ENCODE peak calls at places on chromosome 7, in seven cellular contexts. One of them, this sample, is unnamed.

GRCh38 chr7:139034855-139035587 is 821 bp downstream of the ZC3HAV1L start:
- DNase-seq in fibroblast of the aortic adventitia: peak
- DNase-seq in foreskin fibroblast: peak
- DNase-seq in epithelial cell of esophagus: peak
- DNase-seq in fibroblast of pulmonary artery: peak
- DNase-seq in lower leg skin: peak
- DNase-seq in astrocyte of the spinal cord: peak
- DNase-seq in this sample: peak

GRCh38 chr7:45695249-45695995 is 121.3 kb downstream of the ADCY1 start:
- DNase-seq in fibroblast of the aortic adventitia: no peak
- DNase-seq in foreskin fibroblast: no peak
- DNase-seq in epithelial cell of esophagus: no peak
- DNase-seq in fibroblast of pulmonary artery: no peak
- DNase-seq in lower leg skin: no peak
- DNase-seq in astrocyte of the spinal cord: no peak
- DNase-seq in this sample: no peak

GRCh38 chr7:44149571-44150465 is 8.7 kb upstream of the MYL7 start:
- DNase-seq in fibroblast of the aortic adventitia: peak
- DNase-seq in foreskin fibroblast: peak
- DNase-seq in epithelial cell of esophagus: no peak
- DNase-seq in fibroblast of pulmonary artery: no peak
- DNase-seq in lower leg skin: peak
- DNase-seq in astrocyte of the spinal cord: no peak
- DNase-seq in this sample: peak

GRCh38 chr7:43758029-43758860 is at the start of gene BLVRA:
- DNase-seq in fibroblast of the aortic adventitia: peak
- DNase-seq in foreskin fibroblast: peak
- DNase-seq in epithelial cell of esophagus: peak
- DNase-seq in fibroblast of pulmonary artery: peak
- DNase-seq in lower leg skin: peak
- DNase-seq in astrocyte of the spinal cord: peak
- DNase-seq in this sample: peak

GRCh38 chr7:73436031-73436929 is 2.7 kb downstream of the FZD9 start:
- DNase-seq in fibroblast of the aortic adventitia: no peak
- DNase-seq in foreskin fibroblast: peak
- DNase-seq in epithelial cell of esophagus: no peak
- DNase-seq in fibroblast of pulmonary artery: no peak
- DNase-seq in lower leg skin: no peak
- DNase-seq in astrocyte of the spinal cord: peak
- DNase-seq in this sample: no peak

GRCh38 chr7:71695189-71695588 is 563.2 kb downstream of the GALNT17 start:
- DNase-seq in fibroblast of the aortic adventitia: no peak
- DNase-seq in foreskin fibroblast: no peak
- DNase-seq in epithelial cell of esophagus: no peak
- DNase-seq in fibroblast of pulmonary artery: no peak
- DNase-seq in lower leg skin: no peak
- DNase-seq in astrocyte of the spinal cord: no peak
- DNase-seq in this sample: no peak

GRCh38 chr7:144812379-144813283 is 23.2 kb downstream of the TPK1 start:
- DNase-seq in fibroblast of the aortic adventitia: no peak
- DNase-seq in foreskin fibroblast: no peak
- DNase-seq in epithelial cell of esophagus: no peak
- DNase-seq in fibroblast of pulmonary artery: no peak
- DNase-seq in lower leg skin: no peak
- DNase-seq in astrocyte of the spinal cord: no peak
- DNase-seq in this sample: no peak

GRCh38 chr7:120272896-120273475 is at the start of gene KCND2:
- DNase-seq in fibroblast of the aortic adventitia: peak
- DNase-seq in foreskin fibroblast: peak
- DNase-seq in epithelial cell of esophagus: no peak
- DNase-seq in fibroblast of pulmonary artery: peak
- DNase-seq in lower leg skin: no peak
- DNase-seq in astrocyte of the spinal cord: no peak
- DNase-seq in this sample: peak

GRCh38 chr7:91772100-91772794 is 108.3 kb downstream of the MTERF1 start:
- DNase-seq in fibroblast of the aortic adventitia: peak
- DNase-seq in foreskin fibroblast: peak
- DNase-seq in epithelial cell of esophagus: peak
- DNase-seq in fibroblast of pulmonary artery: peak
- DNase-seq in lower leg skin: no peak
- DNase-seq in astrocyte of the spinal cord: peak
- DNase-seq in this sample: no peak

GRCh38 chr7:54811016-54811924 is 52.3 kb upstream of the SEC61G start:
- DNase-seq in fibroblast of the aortic adventitia: peak
- DNase-seq in foreskin fibroblast: peak
- DNase-seq in epithelial cell of esophagus: no peak
- DNase-seq in fibroblast of pulmonary artery: peak
- DNase-seq in lower leg skin: no peak
- DNase-seq in astrocyte of the spinal cord: peak
- DNase-seq in this sample: peak

GRCh38 chr7:31890751-31891150 is 179.5 kb downstream of the PDE1C start:
- DNase-seq in fibroblast of the aortic adventitia: no peak
- DNase-seq in foreskin fibroblast: no peak
- DNase-seq in epithelial cell of esophagus: peak
- DNase-seq in fibroblast of pulmonary artery: peak
- DNase-seq in lower leg skin: no peak
- DNase-seq in astrocyte of the spinal cord: no peak
- DNase-seq in this sample: no peak

GRCh38 chr7:77368974-77369373 is 47.2 kb downstream of the GSAP start:
- DNase-seq in fibroblast of the aortic adventitia: peak
- DNase-seq in foreskin fibroblast: peak
- DNase-seq in epithelial cell of esophagus: peak
- DNase-seq in fibroblast of pulmonary artery: peak
- DNase-seq in lower leg skin: no peak
- DNase-seq in astrocyte of the spinal cord: peak
- DNase-seq in this sample: peak

GRCh38 chr7:157981778-157982177 is 605.8 kb downstream of the PTPRN2 start:
- DNase-seq in fibroblast of the aortic adventitia: no peak
- DNase-seq in foreskin fibroblast: no peak
- DNase-seq in epithelial cell of esophagus: no peak
- DNase-seq in fibroblast of pulmonary artery: no peak
- DNase-seq in lower leg skin: peak
- DNase-seq in astrocyte of the spinal cord: no peak
- DNase-seq in this sample: no peak

GRCh38 chr7:22150221-22150620 is 204.5 kb upstream of the CDCA7L start:
- DNase-seq in fibroblast of the aortic adventitia: no peak
- DNase-seq in foreskin fibroblast: no peak
- DNase-seq in epithelial cell of esophagus: peak
- DNase-seq in fibroblast of pulmonary artery: peak
- DNase-seq in lower leg skin: no peak
- DNase-seq in astrocyte of the spinal cord: peak
- DNase-seq in this sample: no peak

GRCh38 chr7:68684246-68684850 is 913.9 kb upstream of the AUTS2 start:
- DNase-seq in fibroblast of the aortic adventitia: peak
- DNase-seq in foreskin fibroblast: no peak
- DNase-seq in epithelial cell of esophagus: no peak
- DNase-seq in fibroblast of pulmonary artery: peak
- DNase-seq in lower leg skin: no peak
- DNase-seq in astrocyte of the spinal cord: peak
- DNase-seq in this sample: no peak

GRCh38 chr7:6453737-6454136 is 6.0 kb upstream of the DAGLB start:
- DNase-seq in fibroblast of the aortic adventitia: peak
- DNase-seq in foreskin fibroblast: peak
- DNase-seq in epithelial cell of esophagus: peak
- DNase-seq in fibroblast of pulmonary artery: peak
- DNase-seq in lower leg skin: no peak
- DNase-seq in astrocyte of the spinal cord: peak
- DNase-seq in this sample: peak

GRCh38 chr7:148914208-148914777 is 30.2 kb upstream of the EZH2 start:
- DNase-seq in fibroblast of the aortic adventitia: peak
- DNase-seq in foreskin fibroblast: peak
- DNase-seq in epithelial cell of esophagus: peak
- DNase-seq in fibroblast of pulmonary artery: peak
- DNase-seq in lower leg skin: no peak
- DNase-seq in astrocyte of the spinal cord: peak
- DNase-seq in this sample: peak

GRCh38 chr7:7681191-7681935 is 37.0 kb downstream of the RPA3 start:
- DNase-seq in fibroblast of the aortic adventitia: peak
- DNase-seq in foreskin fibroblast: peak
- DNase-seq in epithelial cell of esophagus: peak
- DNase-seq in fibroblast of pulmonary artery: peak
- DNase-seq in lower leg skin: no peak
- DNase-seq in astrocyte of the spinal cord: peak
- DNase-seq in this sample: peak

DNA sequence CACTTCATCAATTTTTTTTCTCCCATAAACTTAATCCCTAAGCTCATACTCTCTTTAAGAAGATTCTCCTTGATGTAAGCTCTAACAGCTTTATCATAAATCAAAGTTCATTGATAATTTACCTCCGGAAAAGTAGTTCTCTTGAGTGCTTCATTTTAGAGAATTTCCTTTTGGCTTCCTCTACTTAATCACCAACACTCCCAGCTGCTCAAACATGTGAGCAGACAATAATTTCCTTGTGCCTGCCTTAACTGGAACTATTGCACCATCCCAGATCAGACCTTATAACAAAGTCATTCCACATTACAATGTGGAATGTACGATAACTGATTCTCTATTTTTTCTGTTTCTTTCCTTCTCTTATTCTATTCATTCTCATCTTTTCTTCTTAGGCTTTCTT is 5.9 kb downstream of the FEZF1 start:
- DNase-seq in fibroblast of the aortic adventitia: no peak
- DNase-seq in foreskin fibroblast: no peak
- DNase-seq in epithelial cell of esophagus: peak
- DNase-seq in fibroblast of pulmonary artery: no peak
- DNase-seq in lower leg skin: no peak
- DNase-seq in astrocyte of the spinal cord: no peak
- DNase-seq in this sample: no peak
- H3K4me3 ChIP-seq in fibroblast of the aortic adventitia: no peak
- H3K4me3 ChIP-seq in foreskin fibroblast: no peak
- H3K4me3 ChIP-seq in epithelial cell of esophagus: no peak
- H3K4me3 ChIP-seq in fibroblast of pulmonary artery: no peak
- H3K4me3 ChIP-seq in lower leg skin: no peak
- H3K4me3 ChIP-seq in astrocyte of the spinal cord: no peak
- H3K4me3 ChIP-seq in this sample: no peak

GRCh38 chr7:116269466-116269865 is 59.1 kb downstream of the TES start:
- DNase-seq in fibroblast of the aortic adventitia: no peak
- DNase-seq in foreskin fibroblast: no peak
- DNase-seq in epithelial cell of esophagus: no peak
- DNase-seq in fibroblast of pulmonary artery: no peak
- DNase-seq in lower leg skin: no peak
- DNase-seq in astrocyte of the spinal cord: no peak
- DNase-seq in this sample: no peak
- H3K4me3 ChIP-seq in fibroblast of the aortic adventitia: no peak
- H3K4me3 ChIP-seq in foreskin fibroblast: no peak
- H3K4me3 ChIP-seq in epithelial cell of esophagus: no peak
- H3K4me3 ChIP-seq in fibroblast of pulmonary artery: no peak
- H3K4me3 ChIP-seq in lower leg skin: no peak
- H3K4me3 ChIP-seq in astrocyte of the spinal cord: no peak
- H3K4me3 ChIP-seq in this sample: no peak

GRCh38 chr7:4779118-4779517 is 3.7 kb downstream of the AP5Z1 start:
- DNase-seq in fibroblast of the aortic adventitia: no peak
- DNase-seq in foreskin fibroblast: no peak
- DNase-seq in epithelial cell of esophagus: no peak
- DNase-seq in fibroblast of pulmonary artery: no peak
- DNase-seq in lower leg skin: no peak
- DNase-seq in astrocyte of the spinal cord: no peak
- DNase-seq in this sample: no peak
- H3K4me3 ChIP-seq in fibroblast of the aortic adventitia: no peak
- H3K4me3 ChIP-seq in foreskin fibroblast: no peak
- H3K4me3 ChIP-seq in epithelial cell of esophagus: no peak
- H3K4me3 ChIP-seq in fibroblast of pulmonary artery: no peak
- H3K4me3 ChIP-seq in lower leg skin: no peak
- H3K4me3 ChIP-seq in astrocyte of the spinal cord: no peak
- H3K4me3 ChIP-seq in this sample: no peak

GRCh38 chr7:106110238-106110560 is 1.9 kb downstream of the SYPL1 start:
- DNase-seq in fibroblast of the aortic adventitia: no peak
- DNase-seq in foreskin fibroblast: peak
- DNase-seq in epithelial cell of esophagus: peak
- DNase-seq in fibroblast of pulmonary artery: peak
- DNase-seq in lower leg skin: no peak
- DNase-seq in astrocyte of the spinal cord: peak
- DNase-seq in this sample: no peak
- H3K4me3 ChIP-seq in fibroblast of the aortic adventitia: peak
- H3K4me3 ChIP-seq in foreskin fibroblast: peak
- H3K4me3 ChIP-seq in epithelial cell of esophagus: peak
- H3K4me3 ChIP-seq in fibroblast of pulmonary artery: peak
- H3K4me3 ChIP-seq in lower leg skin: no peak
- H3K4me3 ChIP-seq in astrocyte of the spinal cord: no peak
- H3K4me3 ChIP-seq in this sample: peak